ENCODE peak calls at places on chromosomes 3 and 15, in nine cellular contexts. One of them, this sample, is unnamed.

GRCh38 chr15:47897525-47897924 is 180.2 kb downstream of the SEMA6D start:
- DNase-seq in GM12878: no peak
- DNase-seq in K562: no peak
- DNase-seq in SK-N-SH: no peak
- DNase-seq in suprapubic skin: no peak
- DNase-seq in esophagus muscularis mucosa: no peak
- DNase-seq in upper lobe of left lung: no peak
- DNase-seq in ovary: no peak
- DNase-seq in transverse colon: no peak
- DNase-seq in this sample: no peak

GRCh38 chr15:85941186-85941855 is 138.3 kb upstream of the AGBL1 start:
- DNase-seq in ovary: no peak
- DNase-seq in upper lobe of left lung: no peak
- DNase-seq in SK-N-SH: no peak
- DNase-seq in GM12878: no peak
- DNase-seq in transverse colon: no peak
- DNase-seq in K562: no peak
- DNase-seq in suprapubic skin: no peak
- DNase-seq in esophagus muscularis mucosa: no peak
- DNase-seq in this sample: no peak

GRCh38 chr15:68124700-68125099 is 70.6 kb downstream of the PIAS1 start:
- DNase-seq in transverse colon: no peak
- DNase-seq in esophagus muscularis mucosa: no peak
- DNase-seq in ovary: no peak
- DNase-seq in GM12878: no peak
- DNase-seq in K562: no peak
- DNase-seq in SK-N-SH: no peak
- DNase-seq in suprapubic skin: no peak
- DNase-seq in upper lobe of left lung: no peak
- DNase-seq in this sample: no peak

GRCh38 chr3:58032186-58032585 is 24.0 kb downstream of the FLNB start:
- DNase-seq in transverse colon: no peak
- DNase-seq in esophagus muscularis mucosa: no peak
- DNase-seq in suprapubic skin: no peak
- DNase-seq in SK-N-SH: no peak
- DNase-seq in upper lobe of left lung: no peak
- DNase-seq in K562: no peak
- DNase-seq in GM12878: no peak
- DNase-seq in ovary: no peak
- DNase-seq in this sample: no peak

GRCh38 chr3:43736558-43736995 is 45.8 kb downstream of the ABHD5 start:
- DNase-seq in transverse colon: peak
- DNase-seq in SK-N-SH: no peak
- DNase-seq in esophagus muscularis mucosa: peak
- DNase-seq in ovary: no peak
- DNase-seq in K562: no peak
- DNase-seq in GM12878: no peak
- DNase-seq in suprapubic skin: no peak
- DNase-seq in upper lobe of left lung: no peak
- DNase-seq in this sample: no peak

GRCh38 chr15:68834356-68834755 is 13.7 kb upstream of the ANP32A start:
- DNase-seq in esophagus muscularis mucosa: no peak
- DNase-seq in ovary: no peak
- DNase-seq in upper lobe of left lung: no peak
- DNase-seq in transverse colon: no peak
- DNase-seq in SK-N-SH: no peak
- DNase-seq in suprapubic skin: no peak
- DNase-seq in GM12878: no peak
- DNase-seq in K562: no peak
- DNase-seq in this sample: no peak

GRCh38 chr3:116288480-116288879 is 156.8 kb downstream of the LSAMP start:
- DNase-seq in suprapubic skin: no peak
- DNase-seq in GM12878: peak
- DNase-seq in ovary: no peak
- DNase-seq in K562: no peak
- DNase-seq in SK-N-SH: no peak
- DNase-seq in transverse colon: no peak
- DNase-seq in upper lobe of left lung: no peak
- DNase-seq in esophagus muscularis mucosa: no peak
- DNase-seq in this sample: no peak

GRCh38 chr15:31452595-31453557 is 126.2 kb downstream of the KLF13 start:
- DNase-seq in SK-N-SH: no peak
- DNase-seq in ovary: peak
- DNase-seq in upper lobe of left lung: no peak
- DNase-seq in transverse colon: no peak
- DNase-seq in GM12878: no peak
- DNase-seq in esophagus muscularis mucosa: no peak
- DNase-seq in suprapubic skin: peak
- DNase-seq in K562: no peak
- DNase-seq in this sample: no peak

GRCh38 chr15:72850833-72851232 is 67.3 kb upstream of the ADPGK start:
- DNase-seq in transverse colon: no peak
- DNase-seq in upper lobe of left lung: no peak
- DNase-seq in ovary: no peak
- DNase-seq in esophagus muscularis mucosa: no peak
- DNase-seq in K562: no peak
- DNase-seq in GM12878: no peak
- DNase-seq in suprapubic skin: no peak
- DNase-seq in SK-N-SH: no peak
- DNase-seq in this sample: no peak

GRCh38 chr3:141332436-141332835 is 35.9 kb upstream of the ZBTB38 start:
- DNase-seq in esophagus muscularis mucosa: no peak
- DNase-seq in suprapubic skin: no peak
- DNase-seq in K562: no peak
- DNase-seq in transverse colon: peak
- DNase-seq in GM12878: no peak
- DNase-seq in ovary: no peak
- DNase-seq in SK-N-SH: no peak
- DNase-seq in upper lobe of left lung: no peak
- DNase-seq in this sample: no peak

GRCh38 chr15:56390739-56391267 is 25.6 kb downstream of the TEX9 start:
- DNase-seq in esophagus muscularis mucosa: no peak
- DNase-seq in SK-N-SH: no peak
- DNase-seq in GM12878: no peak
- DNase-seq in upper lobe of left lung: no peak
- DNase-seq in ovary: no peak
- DNase-seq in suprapubic skin: no peak
- DNase-seq in K562: no peak
- DNase-seq in transverse colon: no peak
- DNase-seq in this sample: no peak

GRCh38 chr3:12947504-12948369 is 106.4 kb upstream of the RPL32 start:
- DNase-seq in SK-N-SH: no peak
- DNase-seq in esophagus muscularis mucosa: no peak
- DNase-seq in upper lobe of left lung: no peak
- DNase-seq in ovary: peak
- DNase-seq in suprapubic skin: no peak
- DNase-seq in transverse colon: peak
- DNase-seq in GM12878: no peak
- DNase-seq in K562: peak
- DNase-seq in this sample: peak

GRCh38 chr3:21754839-21755238 is 3.8 kb upstream of the ZNF385D start:
- DNase-seq in esophagus muscularis mucosa: no peak
- DNase-seq in SK-N-SH: no peak
- DNase-seq in ovary: no peak
- DNase-seq in suprapubic skin: no peak
- DNase-seq in K562: no peak
- DNase-seq in upper lobe of left lung: no peak
- DNase-seq in GM12878: no peak
- DNase-seq in transverse colon: no peak
- DNase-seq in this sample: no peak

GRCh38 chr3:172181936-172182708 is 142.7 kb downstream of the FNDC3B start:
- DNase-seq in transverse colon: no peak
- DNase-seq in suprapubic skin: no peak
- DNase-seq in ovary: no peak
- DNase-seq in esophagus muscularis mucosa: no peak
- DNase-seq in SK-N-SH: no peak
- DNase-seq in upper lobe of left lung: no peak
- DNase-seq in K562: no peak
- DNase-seq in GM12878: no peak
- DNase-seq in this sample: no peak

DNA sequence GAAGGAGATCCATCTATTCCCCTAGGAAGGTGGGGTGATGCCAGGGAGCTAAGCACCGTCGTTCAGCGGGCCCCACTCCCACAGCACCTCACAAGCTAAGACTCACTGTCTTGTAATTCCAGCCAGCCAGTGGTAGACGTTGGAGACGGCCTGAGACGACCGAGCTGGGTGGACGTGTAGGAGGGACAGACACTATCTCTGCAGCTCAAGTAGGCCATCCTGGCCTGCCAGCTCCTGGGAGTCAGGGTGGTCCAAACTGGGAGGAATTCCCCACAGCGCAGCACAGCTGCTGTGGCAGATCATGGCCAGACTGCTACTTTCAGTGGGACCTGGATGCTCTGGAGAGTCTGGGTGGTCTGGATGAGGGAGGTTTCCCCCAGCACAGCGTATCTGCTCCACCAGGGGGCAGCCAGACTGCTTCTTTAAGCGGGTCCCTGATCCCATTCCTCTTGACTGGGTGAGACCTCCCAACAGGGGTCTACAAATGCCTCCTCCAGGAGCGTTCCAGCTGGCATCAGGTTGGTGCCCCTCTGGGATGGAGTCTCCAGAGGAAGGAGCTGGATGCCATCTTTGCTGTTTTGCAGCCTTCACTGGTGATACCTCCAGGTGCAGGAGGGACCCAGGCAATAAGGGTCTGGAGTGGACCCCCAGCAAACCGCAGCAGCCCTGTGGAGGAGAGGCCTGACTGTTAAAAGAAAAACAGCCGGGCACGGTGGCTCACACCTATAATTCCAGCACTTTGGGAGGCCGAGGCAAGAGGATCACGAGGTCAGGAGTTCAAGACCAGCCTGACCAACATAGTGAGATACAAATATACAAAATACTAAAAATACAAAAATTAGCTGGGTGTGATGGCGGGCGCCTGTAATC is 27.6 kb downstream of the GNB5 start:
- DNase-seq in ovary: no peak
- DNase-seq in GM12878: no peak
- DNase-seq in suprapubic skin: no peak
- DNase-seq in esophagus muscularis mucosa: no peak
- DNase-seq in upper lobe of left lung: no peak
- DNase-seq in SK-N-SH: peak
- DNase-seq in K562: peak
- DNase-seq in transverse colon: no peak
- DNase-seq in this sample: no peak
- TF ChIP-seq CTCF in ovary: no peak
- TF ChIP-seq CTCF in GM12878: peak
- TF ChIP-seq CTCF in suprapubic skin: no peak
- TF ChIP-seq CTCF in esophagus muscularis mucosa: peak
- TF ChIP-seq CTCF in upper lobe of left lung: no peak
- TF ChIP-seq CTCF in SK-N-SH: peak
- TF ChIP-seq CTCF in K562: peak
- TF ChIP-seq CTCF in transverse colon: no peak
- TF ChIP-seq CTCF in this sample: no peak

DNA sequence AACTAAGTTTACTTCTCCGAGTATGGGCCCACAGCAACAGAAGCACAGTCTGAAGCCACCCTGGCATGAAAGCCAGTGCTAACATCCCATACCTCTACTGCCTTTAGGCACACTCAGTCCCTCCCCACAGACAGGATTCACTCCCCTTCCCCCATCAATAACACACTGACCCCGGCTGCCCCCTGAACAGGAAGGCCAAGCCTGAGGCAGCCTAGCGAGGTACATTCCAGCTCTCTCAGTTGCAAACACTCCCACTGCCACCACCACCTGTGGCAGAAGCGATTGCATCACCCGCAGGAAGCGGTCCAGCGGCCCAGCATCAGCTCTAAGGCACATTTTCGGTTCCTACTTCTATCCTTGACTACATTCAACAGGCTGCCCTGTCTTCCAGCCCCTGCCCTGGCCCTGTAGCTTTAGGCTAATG is 7.0 kb upstream of the BMF start:
- DNase-seq in transverse colon: peak
- DNase-seq in SK-N-SH: no peak
- DNase-seq in K562: no peak
- DNase-seq in upper lobe of left lung: peak
- DNase-seq in ovary: no peak
- DNase-seq in esophagus muscularis mucosa: no peak
- DNase-seq in suprapubic skin: no peak
- DNase-seq in GM12878: peak
- DNase-seq in this sample: peak
- TF ChIP-seq EP300 in transverse colon: no peak
- TF ChIP-seq EP300 in SK-N-SH: no peak
- TF ChIP-seq EP300 in K562: no peak
- TF ChIP-seq EP300 in upper lobe of left lung: no peak
- TF ChIP-seq EP300 in ovary: no peak
- TF ChIP-seq EP300 in esophagus muscularis mucosa: no peak
- TF ChIP-seq EP300 in suprapubic skin: no peak
- TF ChIP-seq EP300 in GM12878: peak
- TF ChIP-seq EP300 in this sample: no peak

DNA sequence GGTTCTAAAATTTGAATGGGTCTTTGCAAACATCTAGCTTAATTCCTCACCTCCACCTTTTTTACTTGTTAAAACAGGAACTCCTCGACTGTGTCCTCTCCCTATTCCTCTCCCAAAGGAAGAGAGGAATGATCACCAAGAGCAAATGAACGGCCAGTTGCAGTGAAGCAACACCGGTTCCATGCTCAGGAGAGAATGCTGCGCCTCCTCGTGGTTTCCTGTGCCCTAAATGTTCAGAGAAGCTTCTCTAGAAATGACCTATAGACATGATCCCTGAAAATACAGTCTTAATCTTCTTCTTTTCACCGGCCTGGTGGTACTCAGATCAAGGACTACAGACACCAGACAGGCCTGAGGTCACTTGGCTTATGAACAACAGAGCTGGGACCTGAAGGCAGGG is 65.1 kb upstream of the GUCA1C start:
- DNase-seq in K562: no peak
- DNase-seq in SK-N-SH: no peak
- DNase-seq in esophagus muscularis mucosa: no peak
- DNase-seq in transverse colon: no peak
- DNase-seq in suprapubic skin: no peak
- DNase-seq in GM12878: no peak
- DNase-seq in upper lobe of left lung: no peak
- DNase-seq in ovary: no peak
- DNase-seq in this sample: no peak
- TF ChIP-seq CTCF in K562: peak
- TF ChIP-seq CTCF in SK-N-SH: no peak
- TF ChIP-seq CTCF in esophagus muscularis mucosa: no peak
- TF ChIP-seq CTCF in transverse colon: no peak
- TF ChIP-seq CTCF in suprapubic skin: no peak
- TF ChIP-seq CTCF in GM12878: peak
- TF ChIP-seq CTCF in upper lobe of left lung: no peak
- TF ChIP-seq CTCF in ovary: no peak
- TF ChIP-seq CTCF in this sample: no peak

DNA sequence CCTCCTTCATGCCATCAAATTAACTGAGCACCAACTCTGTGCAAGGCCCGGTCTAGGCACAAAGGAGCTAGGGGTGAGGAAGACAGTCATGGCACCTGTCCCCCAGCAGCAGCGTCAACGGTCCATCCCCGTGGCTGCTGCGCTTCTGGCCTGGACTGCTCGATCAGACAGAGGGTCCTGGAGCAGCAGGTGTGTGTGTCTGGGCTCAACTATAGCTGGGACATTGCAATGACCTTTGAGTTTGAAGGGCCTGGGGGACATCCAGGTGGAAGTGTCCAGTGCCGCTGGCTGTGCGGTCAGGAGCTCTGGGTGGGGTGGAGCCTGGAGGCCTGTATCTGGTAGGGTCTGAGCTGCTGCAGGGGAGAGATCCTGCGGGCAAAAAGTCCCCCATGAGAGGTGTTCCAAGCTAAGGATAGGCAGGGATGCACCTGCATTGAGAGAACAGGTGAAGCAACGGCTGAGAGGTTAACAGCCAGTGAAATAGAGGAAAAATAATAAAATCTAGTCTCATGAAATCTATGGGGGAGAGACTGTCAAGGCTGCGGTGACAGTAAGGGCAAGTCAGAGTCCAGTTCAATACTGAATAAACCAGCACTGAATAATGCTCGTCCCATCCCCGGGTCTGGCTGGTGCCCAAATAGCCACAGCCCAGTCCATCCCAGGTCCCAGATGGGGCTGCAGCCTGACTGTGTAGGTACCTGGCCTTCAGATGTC is 25.4 kb upstream of the SLC41A3 start:
- DNase-seq in ovary: no peak
- DNase-seq in transverse colon: no peak
- DNase-seq in upper lobe of left lung: no peak
- DNase-seq in esophagus muscularis mucosa: peak
- DNase-seq in SK-N-SH: no peak
- DNase-seq in GM12878: no peak
- DNase-seq in suprapubic skin: peak
- DNase-seq in K562: no peak
- DNase-seq in this sample: no peak
- TF ChIP-seq EP300 in ovary: no peak
- TF ChIP-seq EP300 in transverse colon: no peak
- TF ChIP-seq EP300 in upper lobe of left lung: no peak
- TF ChIP-seq EP300 in esophagus muscularis mucosa: no peak
- TF ChIP-seq EP300 in SK-N-SH: no peak
- TF ChIP-seq EP300 in GM12878: no peak
- TF ChIP-seq EP300 in suprapubic skin: no peak
- TF ChIP-seq EP300 in K562: no peak
- TF ChIP-seq EP300 in this sample: no peak

This sample was measured in tibial nerve.